ENCODE peak calls at places on chromosome 11, in six cellular contexts. J, U, M, Q, P and A are unnamed samples. For H3K36me3, the result is how much of the 10 kb centered on the place peaks cover.

GRCh38 chr11:20060647-20061205 is 99.5 kb downstream of the DBX1 start:
- DNase-seq in U (no peak), P (no peak), M (no peak), Q (no peak), J (no peak), A (no peak)

GRCh38 chr11:67627788-67628624 is 1.7 kb downstream of the NUDT8 start:
- DNase-seq in U (no peak), J (peak), P (no peak), Q (no peak), M (no peak), A (no peak)

GRCh38 chr11:117256573-117256972 is 24.1 kb downstream of the RNF214 start:
- DNase-seq in J (no peak), Q (no peak), M (no peak), P (peak), U (no peak), A (peak)

GRCh38 chr11:111797145-111797581 is 31.0 kb upstream of the PPP2R1B start:
- DNase-seq in M (no peak), Q (no peak), P (peak), J (no peak), U (no peak), A (peak)

GRCh38 chr11:19905280-19905853 is 192.7 kb downstream of the NAV2 start:
- DNase-seq in Q (no peak), U (no peak), M (peak), P (peak), J (no peak), A (peak)

GRCh38 chr11:72573380-72573949 is 100.8 kb downstream of the PDE2A start:
- DNase-seq in P (peak), U (no peak), M (peak), Q (peak), J (peak), A (peak)

GRCh38 chr11:73004088-73004487 is 138.0 kb downstream of the FCHSD2 start:
- DNase-seq in P (no peak), Q (no peak), M (no peak), J (no peak), U (no peak), A (no peak)

GRCh38 chr11:36405585-36406367 is 104.3 kb downstream of the TRAF6 start:
- DNase-seq in Q (no peak), U (no peak), P (no peak), J (peak), M (no peak), A (no peak)

GRCh38 chr11:73162196-73162740 is 20.1 kb upstream of the FCHSD2 start:
- DNase-seq in M (no peak), Q (no peak), J (peak), P (no peak), U (no peak), A (no peak)

GRCh38 chr11:16136792-16137395 is 219.5 kb downstream of the SOX6 start:
- DNase-seq in M (no peak), Q (no peak), U (no peak), P (peak), J (no peak), A (no peak)

GRCh38 chr11:73622920-73623593 is 23.3 kb upstream of the PLEKHB1 start:
- DNase-seq in J (no peak), U (no peak), P (no peak), Q (no peak), M (no peak), A (peak)

DNA sequence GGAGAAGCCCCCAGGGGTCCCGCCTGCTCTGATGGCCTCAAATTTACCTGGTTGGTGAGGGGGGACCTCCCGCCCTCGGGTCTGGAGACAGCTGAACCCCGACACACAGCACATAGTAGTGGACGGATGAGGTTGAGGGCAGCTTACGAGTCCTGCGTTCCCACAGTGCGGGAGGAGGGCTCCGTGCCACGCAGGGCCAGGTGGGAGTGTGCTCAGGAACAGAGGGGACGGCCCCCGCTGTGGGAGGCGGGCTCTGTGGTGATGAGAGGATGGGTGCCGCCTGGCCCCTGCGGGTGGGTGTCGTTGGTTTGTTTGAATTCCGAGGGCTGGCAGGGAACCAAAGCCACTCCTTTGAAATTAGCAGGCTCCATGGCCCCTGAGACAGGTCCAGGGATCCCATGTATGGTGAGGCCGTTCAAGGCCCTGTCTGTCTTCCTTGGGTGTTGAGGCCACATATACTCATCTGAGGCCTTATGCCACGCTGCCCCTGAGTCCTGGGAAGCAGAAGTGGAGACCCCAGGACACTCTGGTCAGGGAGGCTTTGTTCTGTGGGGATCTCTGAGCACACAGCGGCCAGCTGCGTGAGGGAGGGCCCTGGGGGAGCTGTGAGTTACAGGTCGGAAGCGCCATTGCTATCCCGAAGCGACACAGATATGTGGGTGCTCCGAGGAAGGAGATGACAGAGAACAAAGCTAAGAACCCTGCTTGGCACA is 21.9 kb downstream of the NADSYN1 start:
- DNase-seq in P (no peak), J (no peak), M (no peak), U (no peak), Q (no peak), A (no peak)
- H3K36me3 ChIP-seq in P (half or more), J (under half), M (half or more), U (under half), Q (under half), A (under half)

GRCh38 chr11:76379811-76380160 is 1.1 kb downstream of the THAP12 start:
- DNase-seq in Q (no peak), J (no peak), U (no peak), M (no peak), P (no peak), A (no peak)
- H3K27ac ChIP-seq in Q (peak), J (no peak), U (no peak), M (no peak), P (no peak), A (peak)

GRCh38 chr11:118648291-118648690 is 31.2 kb downstream of the TREH start:
- DNase-seq in J (no peak), M (no peak), Q (no peak), U (peak), P (no peak), A (no peak)

GRCh38 chr11:118652681-118653181 is 26.7 kb downstream of the TREH start:
- DNase-seq in Q (no peak), M (no peak), U (peak), J (no peak), P (no peak), A (no peak)

GRCh38 chr11:118651820-118652219 is 27.6 kb downstream of the TREH start:
- DNase-seq in J (no peak), U (peak), Q (no peak), P (no peak), M (no peak), A (no peak)

GRCh38 chr11:118650366-118650765 is 29.1 kb downstream of the TREH start:
- DNase-seq in M (no peak), U (peak), J (no peak), P (no peak), Q (no peak), A (no peak)

GRCh38 chr11:118649941-118650340 is 29.5 kb downstream of the TREH start:
- DNase-seq in J (no peak), U (peak), Q (no peak), M (no peak), P (no peak), A (no peak)
- H3K36me3 ChIP-seq in J (under half), U (under half), Q (under half), M (half or more), P (half or more), A (half or more)

GRCh38 chr11:102320166-102320565 is 2.9 kb downstream of the BIRC3 start:
- DNase-seq in J (no peak), P (no peak), M (no peak), Q (no peak), U (no peak), A (no peak)
- H3K27ac ChIP-seq in J (no peak), P (no peak), M (no peak), Q (no peak), U (peak), A (no peak)

DNA sequence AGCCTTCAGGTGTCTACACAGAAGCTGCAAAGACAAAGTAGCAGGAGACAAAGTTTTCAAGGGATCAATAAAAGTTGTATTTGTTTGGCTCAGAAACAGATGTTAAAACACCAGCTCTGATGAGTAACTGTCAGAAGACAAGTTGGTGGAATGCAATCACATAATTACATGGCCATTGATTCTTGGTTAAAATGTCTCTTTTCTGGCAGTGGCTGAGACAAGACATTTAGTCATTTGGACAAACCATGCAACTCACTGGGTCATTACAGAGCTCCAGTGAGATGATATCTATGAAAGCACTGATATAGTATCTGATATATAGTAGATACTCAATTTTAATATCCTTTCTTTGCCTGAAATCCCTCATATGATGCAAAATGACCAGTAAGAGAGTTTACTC is 95.2 kb downstream of the SLC1A2 start:
- DNase-seq in P (no peak), U (no peak), Q (no peak), M (no peak), J (no peak), A (no peak)
- H3K36me3 ChIP-seq in P (under half), U (under half), Q (under half), M (under half), J (under half), A (under half)

DNA sequence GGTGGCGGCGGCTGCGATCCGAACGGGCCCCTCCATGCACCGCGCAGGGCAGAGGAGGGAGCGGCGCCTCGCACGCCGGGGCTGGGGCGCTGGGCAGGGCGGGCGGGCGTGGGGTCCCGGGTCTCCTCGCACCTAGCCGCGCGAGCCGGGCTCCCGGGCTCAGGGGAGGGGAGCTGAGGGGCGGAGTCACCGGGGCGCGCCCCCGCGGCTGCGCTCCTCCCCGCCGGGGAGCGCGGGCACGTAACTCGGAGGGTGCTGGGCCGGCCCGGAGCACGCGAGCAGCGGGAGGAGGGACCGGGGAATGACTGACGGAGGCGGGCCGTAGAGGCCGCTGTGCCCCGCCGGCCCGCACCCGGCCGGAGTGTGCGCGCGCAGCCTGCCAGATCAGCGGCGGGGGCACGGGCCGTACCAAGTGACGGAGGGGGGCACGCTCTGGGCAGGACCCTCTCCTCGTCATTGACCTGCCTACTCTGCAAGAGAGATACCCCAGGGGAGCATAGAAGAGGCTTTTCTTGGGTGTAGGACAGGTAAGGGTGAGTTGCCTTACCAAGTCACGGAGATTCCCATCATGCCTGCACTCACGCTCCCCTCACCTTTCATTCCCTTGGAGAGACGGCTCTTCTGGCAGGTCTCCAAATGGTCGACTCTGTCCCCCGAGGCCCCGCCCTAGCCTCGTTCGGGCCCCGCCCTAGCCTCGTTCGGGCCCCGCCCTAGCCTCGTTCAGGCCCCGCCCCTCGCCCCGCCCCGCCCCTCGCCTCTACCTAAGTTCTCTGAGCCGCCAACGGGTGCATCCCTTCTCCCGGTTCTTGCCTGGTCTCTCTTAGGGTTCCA is at the start of gene CDON:
- DNase-seq in J (peak), M (peak), Q (peak), P (peak), U (peak), A (peak)
- H3K27ac ChIP-seq in J (peak), M (peak), Q (no peak), P (peak), U (peak), A (peak)

GRCh38 chr11:121553367-121553766 is 100.6 kb upstream of the SORL1-AS1 start:
- DNase-seq in P (no peak), J (no peak), U (no peak), M (no peak), Q (no peak), A (no peak)

GRCh38 chr11:121552160-121552559 is 99.4 kb upstream of the SORL1-AS1 start:
- DNase-seq in P (no peak), U (no peak), Q (no peak), M (no peak), J (no peak), A (no peak)

GRCh38 chr11:121547574-121547973 is 94.8 kb upstream of the SORL1-AS1 start:
- DNase-seq in M (no peak), U (no peak), Q (no peak), P (no peak), J (no peak), A (no peak)

GRCh38 chr11:121551463-121551862 is 98.7 kb upstream of the SORL1-AS1 start:
- DNase-seq in P (no peak), U (no peak), Q (no peak), J (no peak), M (no peak), A (no peak)

GRCh38 chr11:121550247-121551132 is 97.7 kb upstream of the SORL1-AS1 start:
- DNase-seq in M (no peak), P (peak), Q (no peak), J (no peak), U (no peak), A (peak)
- H3K36me3 ChIP-seq in M (under half), P (under half), Q (under half), J (under half), U (under half), A (under half)